ENCODE peak calls at places on chromosomes 12 and 14, in eight cellular contexts. I, M, K, Y, T, B, X and N are unnamed samples.

GRCh38 chr12:18981732-18982131 is 147.8 kb upstream of the PLEKHA5 start:
- DNase-seq in I (no peak), M (no peak), K (no peak), Y (no peak), T (no peak), B (no peak), X (no peak), N (no peak)

GRCh38 chr14:90642239-90642717 is 174.0 kb downstream of the TTC7B start:
- DNase-seq in I (no peak), M (peak), K (no peak), Y (no peak), T (no peak), B (no peak), X (no peak), N (no peak)

GRCh38 chr12:694734-695503 is 31.7 kb upstream of the NINJ2 start:
- DNase-seq in I (no peak), M (no peak), K (no peak), Y (no peak), T (no peak), B (no peak), X (no peak), N (peak)

GRCh38 chr12:101051901-101052550 is 158.0 kb downstream of the SLC5A8 start:
- DNase-seq in I (no peak), M (peak), K (no peak), Y (no peak), T (no peak), B (no peak), X (peak), N (no peak)

GRCh38 chr12:91138337-91138905 is 27.1 kb upstream of the LUM start:
- DNase-seq in I (no peak), M (no peak), K (no peak), Y (no peak), T (no peak), B (no peak), X (no peak), N (no peak)

GRCh38 chr14:99725774-99726537 is 41.9 kb downstream of the CYP46A1 start:
- DNase-seq in I (peak), M (no peak), K (no peak), Y (no peak), T (no peak), B (no peak), X (no peak), N (peak)

GRCh38 chr12:8678661-8679111 is 16.1 kb upstream of the MFAP5 start:
- DNase-seq in I (no peak), M (no peak), K (no peak), Y (no peak), T (no peak), B (no peak), X (no peak), N (no peak)

GRCh38 chr14:104355101-104355691 is 216.8 kb downstream of the KIF26A start:
- DNase-seq in I (no peak), M (no peak), K (no peak), Y (no peak), T (no peak), B (no peak), X (no peak), N (peak)

GRCh38 chr12:110501378-110501721 is 561 bp downstream of the VPS29 start:
- DNase-seq in I (peak), M (no peak), K (peak), Y (peak), T (peak), B (peak), X (peak), N (no peak)

GRCh38 chr12:121577443-121578180 is 3.2 kb downstream of the KDM2B start:
- DNase-seq in I (no peak), M (no peak), K (peak), Y (peak), T (no peak), B (no peak), X (no peak), N (no peak)

GRCh38 chr12:65524666-65525065 is 246.2 kb downstream of the MSRB3 start:
- DNase-seq in I (no peak), M (no peak), K (no peak), Y (no peak), T (no peak), B (no peak), X (peak), N (no peak)

GRCh38 chr14:102080183-102081080 is 6.4 kb downstream of the HSP90AA1 start:
- DNase-seq in I (no peak), M (no peak), K (no peak), Y (no peak), T (no peak), B (no peak), X (no peak), N (peak)

GRCh38 chr12:72234871-72235270 is 37.3 kb upstream of the TRHDE start:
- DNase-seq in I (no peak), M (no peak), K (no peak), Y (no peak), T (no peak), B (no peak), X (no peak), N (no peak)

GRCh38 chr12:43824207-43824775 is 11.6 kb upstream of the TMEM117 start:
- DNase-seq in I (no peak), M (no peak), K (no peak), Y (no peak), T (no peak), B (no peak), X (no peak), N (no peak)

GRCh38 chr14:35821546-35822411 is 4.4 kb upstream of the BRMS1L start:
- DNase-seq in I (no peak), M (no peak), K (peak), Y (peak), T (peak), B (peak), X (peak), N (no peak)

GRCh38 chr12:56585098-56585497 is 45.0 kb downstream of the BAZ2A start:
- DNase-seq in I (no peak), M (no peak), K (no peak), Y (no peak), T (no peak), B (no peak), X (no peak), N (no peak)

GRCh38 chr12:90102957-90103652 is 394.5 kb upstream of the ATP2B1 start:
- DNase-seq in I (no peak), M (no peak), K (peak), Y (peak), T (peak), B (peak), X (peak), N (no peak)